ENCODE peak calls at places on chromosome 1, in six cellular contexts. One of them, this sample, is unnamed.

GRCh38 chr1:3642921-3643675 is 6.8 kb downstream of the WRAP73 start:
- DNase-seq in mesenchymal stem cell: no peak
- DNase-seq in trophoblast cell: no peak
- DNase-seq in H1: no peak
- DNase-seq in IMR-90: no peak
- DNase-seq in H9: no peak
- DNase-seq in this sample: no peak

GRCh38 chr1:55040953-55041494 is 1.7 kb downstream of the PCSK9 start:
- DNase-seq in H9: no peak
- DNase-seq in H1: no peak
- DNase-seq in IMR-90: no peak
- DNase-seq in mesenchymal stem cell: no peak
- DNase-seq in trophoblast cell: no peak
- DNase-seq in this sample: no peak

GRCh38 chr1:108200627-108201106 is 524 bp upstream of the SLC25A24 start:
- DNase-seq in trophoblast cell: peak; percentile 56
- DNase-seq in IMR-90: peak; percentile 79
- DNase-seq in H1: no peak
- DNase-seq in mesenchymal stem cell: peak; percentile 65
- DNase-seq in H9: no peak
- DNase-seq in this sample: no peak

GRCh38 chr1:179353546-179353945 is 12.2 kb upstream of the AXDND1 start:
- DNase-seq in H9: no peak
- DNase-seq in IMR-90: peak; percentile 80
- DNase-seq in trophoblast cell: peak; percentile 63
- DNase-seq in H1: no peak
- DNase-seq in mesenchymal stem cell: peak; percentile 85
- DNase-seq in this sample: no peak

GRCh38 chr1:41838266-41838665 is 80.5 kb downstream of the HIVEP3 start:
- DNase-seq in H9: no peak
- DNase-seq in H1: no peak
- DNase-seq in trophoblast cell: no peak
- DNase-seq in mesenchymal stem cell: no peak
- DNase-seq in IMR-90: no peak
- DNase-seq in this sample: no peak

GRCh38 chr1:150999051-150999674 is 7.5 kb downstream of the MINDY1 start:
- DNase-seq in mesenchymal stem cell: peak; percentile 93
- DNase-seq in H9: no peak
- DNase-seq in trophoblast cell: no peak
- DNase-seq in H1: no peak
- DNase-seq in IMR-90: peak; percentile 87
- DNase-seq in this sample: no peak

GRCh38 chr1:119132179-119132578 is 8.3 kb downstream of the WARS2 start:
- DNase-seq in trophoblast cell: no peak
- DNase-seq in IMR-90: no peak
- DNase-seq in H9: no peak
- DNase-seq in H1: no peak
- DNase-seq in mesenchymal stem cell: no peak
- DNase-seq in this sample: no peak

GRCh38 chr1:222629921-222630535 is 12.1 kb downstream of the MIA3 start:
- DNase-seq in IMR-90: peak; percentile 52
- DNase-seq in mesenchymal stem cell: no peak
- DNase-seq in H9: no peak
- DNase-seq in H1: no peak
- DNase-seq in trophoblast cell: peak; percentile 67
- DNase-seq in this sample: no peak

GRCh38 chr1:109906160-109906838 is 4.3 kb upstream of the CSF1 start:
- DNase-seq in IMR-90: no peak
- DNase-seq in H9: no peak
- DNase-seq in trophoblast cell: peak; percentile 17
- DNase-seq in mesenchymal stem cell: no peak
- DNase-seq in H1: no peak
- DNase-seq in this sample: no peak

GRCh38 chr1:25182629-25183028 is 49.7 kb downstream of the SYF2 start:
- DNase-seq in H9: no peak
- DNase-seq in mesenchymal stem cell: peak; percentile 75
- DNase-seq in IMR-90: peak; percentile 79
- DNase-seq in trophoblast cell: peak; percentile 93
- DNase-seq in H1: no peak
- DNase-seq in this sample: no peak

GRCh38 chr1:221564891-221565290 is 177.0 kb downstream of the DUSP10 start:
- DNase-seq in H9: no peak
- DNase-seq in H1: no peak
- DNase-seq in IMR-90: no peak
- DNase-seq in mesenchymal stem cell: no peak
- DNase-seq in trophoblast cell: no peak
- DNase-seq in this sample: no peak

GRCh38 chr1:228304766-228305395 is 97.0 kb downstream of the OBSCN start:
- DNase-seq in trophoblast cell: no peak
- DNase-seq in H9: peak; percentile 15
- DNase-seq in H1: no peak
- DNase-seq in mesenchymal stem cell: no peak
- DNase-seq in IMR-90: no peak
- DNase-seq in this sample: no peak

GRCh38 chr1:9868244-9868590 is 41.9 kb downstream of the CTNNBIP1 start:
- DNase-seq in H9: no peak
- DNase-seq in H1: no peak
- DNase-seq in mesenchymal stem cell: no peak
- DNase-seq in IMR-90: no peak
- DNase-seq in trophoblast cell: no peak
- DNase-seq in this sample: no peak

GRCh38 chr1:9867408-9868243 is 42.4 kb downstream of the CTNNBIP1 start:
- DNase-seq in IMR-90: peak; percentile 57
- DNase-seq in mesenchymal stem cell: peak; percentile 65
- DNase-seq in trophoblast cell: peak; percentile 82
- DNase-seq in H9: peak; percentile 82
- DNase-seq in H1: peak; percentile 56
- DNase-seq in this sample: peak; percentile 80

GRCh38 chr1:9869831-9870251 is 40.2 kb downstream of the CTNNBIP1 start:
- DNase-seq in H1: no peak
- DNase-seq in mesenchymal stem cell: no peak
- DNase-seq in H9: no peak
- DNase-seq in trophoblast cell: no peak
- DNase-seq in IMR-90: no peak
- DNase-seq in this sample: no peak

GRCh38 chr1:9865745-9866144 is 42.0 kb upstream of the CLSTN1 start:
- DNase-seq in trophoblast cell: no peak
- DNase-seq in H1: no peak
- DNase-seq in H9: no peak
- DNase-seq in mesenchymal stem cell: no peak
- DNase-seq in IMR-90: no peak
- DNase-seq in this sample: no peak

DNA sequence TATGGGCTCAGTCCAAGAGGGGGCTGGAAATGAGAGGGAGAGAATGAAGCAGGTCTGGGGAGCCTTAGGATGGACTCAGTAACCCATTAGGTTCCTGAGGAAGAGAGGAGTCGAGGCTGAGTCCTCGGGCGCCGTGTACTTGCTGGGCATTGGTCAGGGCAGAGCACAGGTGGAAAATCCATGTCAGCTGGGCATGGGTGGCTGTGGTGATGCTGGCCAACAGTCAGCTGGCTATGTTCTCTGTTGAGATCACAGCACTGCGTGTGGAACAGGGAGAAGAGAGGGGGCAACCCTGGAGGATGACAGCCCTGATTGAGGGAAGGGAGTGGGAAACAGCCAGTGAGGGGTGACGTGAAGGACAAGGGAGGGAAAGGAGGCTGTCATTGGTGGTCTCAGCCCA is 43.1 kb upstream of the CLSTN1 start:
- DNase-seq in H1: no peak
- DNase-seq in IMR-90: no peak
- DNase-seq in trophoblast cell: no peak
- DNase-seq in H9: no peak
- DNase-seq in mesenchymal stem cell: no peak
- DNase-seq in this sample: no peak
- H3K14ac ChIP-seq in H1: no peak overlapping the region
- H3K14ac ChIP-seq in IMR-90: no peak overlapping the region
- H3K14ac ChIP-seq in trophoblast cell: no peak overlapping the region
- H3K14ac ChIP-seq in H9: no peak overlapping the region
- H3K14ac ChIP-seq in mesenchymal stem cell: peak overlapping the region; percentile 58
- H3K14ac ChIP-seq in this sample: no peak overlapping the region

GRCh38 chr1:87983841-87984240 is 655.2 kb downstream of the LMO4 start:
- DNase-seq in mesenchymal stem cell: no peak
- DNase-seq in H9: no peak
- DNase-seq in IMR-90: no peak
- DNase-seq in trophoblast cell: peak; percentile 90
- DNase-seq in H1: no peak
- DNase-seq in this sample: no peak

GRCh38 chr1:87980494-87980893 is 651.8 kb downstream of the LMO4 start:
- DNase-seq in trophoblast cell: no peak
- DNase-seq in IMR-90: no peak
- DNase-seq in H9: no peak
- DNase-seq in mesenchymal stem cell: no peak
- DNase-seq in H1: no peak
- DNase-seq in this sample: no peak

GRCh38 chr1:87981386-87981785 is 652.7 kb downstream of the LMO4 start:
- DNase-seq in IMR-90: no peak
- DNase-seq in H1: no peak
- DNase-seq in H9: no peak
- DNase-seq in mesenchymal stem cell: no peak
- DNase-seq in trophoblast cell: no peak
- DNase-seq in this sample: no peak

GRCh38 chr1:87979079-87979478 is 650.4 kb downstream of the LMO4 start:
- DNase-seq in IMR-90: no peak
- DNase-seq in mesenchymal stem cell: no peak
- DNase-seq in trophoblast cell: no peak
- DNase-seq in H1: no peak
- DNase-seq in H9: no peak
- DNase-seq in this sample: no peak

DNA sequence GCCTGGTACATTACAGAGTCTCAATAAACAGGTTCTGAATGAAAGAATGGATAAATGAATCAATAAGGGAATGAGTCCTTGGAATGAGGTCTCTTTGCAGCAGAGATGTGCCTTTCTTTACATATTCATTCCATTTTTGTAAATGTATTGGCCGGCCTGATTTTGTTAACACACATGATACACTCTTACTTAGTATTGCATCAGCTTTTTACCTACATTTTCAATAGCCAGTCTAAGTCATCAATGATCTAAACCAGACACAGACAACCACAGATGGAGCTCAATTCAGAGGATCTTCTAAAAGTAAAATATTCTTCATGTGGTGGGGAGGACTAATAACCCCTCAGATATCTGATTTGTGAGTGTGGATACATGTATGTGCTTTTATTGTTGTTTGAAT is 653.1 kb downstream of the LMO4 start:
- DNase-seq in IMR-90: no peak
- DNase-seq in trophoblast cell: no peak
- DNase-seq in H9: no peak
- DNase-seq in H1: no peak
- DNase-seq in mesenchymal stem cell: no peak
- DNase-seq in this sample: no peak
- H4K8ac ChIP-seq in IMR-90: no peak overlapping the region
- H4K8ac ChIP-seq in trophoblast cell: no peak overlapping the region
- H4K8ac ChIP-seq in H9: no peak overlapping the region
- H4K8ac ChIP-seq in H1: no peak overlapping the region
- H4K8ac ChIP-seq in mesenchymal stem cell: no peak overlapping the region
- H4K8ac ChIP-seq in this sample: no peak overlapping the region

DNA sequence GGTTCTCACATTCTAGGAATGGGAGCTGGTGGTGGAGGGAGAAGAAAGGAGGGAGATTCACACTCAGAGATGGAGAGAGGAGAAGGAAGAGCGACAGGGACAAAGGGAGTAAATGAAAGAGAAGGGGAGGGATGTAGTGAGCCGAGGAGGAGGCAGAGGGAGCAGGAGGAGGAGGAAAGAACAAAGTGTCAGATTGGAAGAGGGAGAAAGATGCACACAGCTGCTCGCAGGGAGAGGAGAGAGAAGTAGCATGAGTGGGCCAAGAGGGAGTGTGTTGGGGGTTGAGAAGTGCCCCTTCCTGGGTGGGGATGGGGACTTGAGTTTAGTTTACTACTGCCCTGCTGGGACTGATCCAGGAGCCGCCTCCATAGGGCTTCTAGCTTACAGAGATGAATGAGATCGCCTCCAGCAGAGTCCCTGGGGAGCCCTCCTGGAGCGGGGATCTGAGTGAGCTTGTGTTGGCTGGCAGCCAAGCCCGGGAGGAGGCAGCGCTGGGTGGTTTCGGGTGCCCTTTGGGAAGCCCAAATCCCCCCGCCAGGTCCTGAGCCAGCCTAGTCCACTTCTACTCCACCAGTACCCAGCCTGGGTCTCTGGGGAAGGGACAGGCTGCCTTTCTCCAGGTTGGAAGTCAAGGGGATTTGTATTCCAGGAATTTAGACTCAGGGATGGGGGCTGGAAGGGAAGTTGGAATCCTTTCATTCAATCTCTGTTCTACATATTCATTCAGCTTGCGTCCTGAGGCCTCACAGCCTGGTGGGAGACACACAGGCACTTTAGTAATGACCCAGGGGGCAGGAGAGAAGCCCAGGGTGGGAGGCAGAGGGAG is 20.9 kb downstream of the PTPRU start:
- DNase-seq in mesenchymal stem cell: peak; percentile 22
- DNase-seq in IMR-90: no peak
- DNase-seq in trophoblast cell: no peak
- DNase-seq in H1: no peak
- DNase-seq in H9: no peak
- DNase-seq in this sample: no peak
- H3K14ac ChIP-seq in mesenchymal stem cell: no peak overlapping the region
- H3K14ac ChIP-seq in IMR-90: peak overlapping the region; percentile 46
- H3K14ac ChIP-seq in trophoblast cell: peak overlapping the region; percentile 45
- H3K14ac ChIP-seq in H1: no peak overlapping the region
- H3K14ac ChIP-seq in H9: no peak overlapping the region
- H3K14ac ChIP-seq in this sample: no peak overlapping the region

GRCh38 chr1:52559875-52560274 is 7.0 kb upstream of the TUT4 start:
- DNase-seq in trophoblast cell: no peak
- DNase-seq in mesenchymal stem cell: no peak
- DNase-seq in H9: no peak
- DNase-seq in IMR-90: no peak
- DNase-seq in H1: no peak
- DNase-seq in this sample: no peak

GRCh38 chr1:52554756-52555155 is 1.9 kb upstream of the TUT4 start:
- DNase-seq in IMR-90: peak; percentile 31
- DNase-seq in H9: no peak
- DNase-seq in H1: no peak
- DNase-seq in trophoblast cell: no peak
- DNase-seq in mesenchymal stem cell: peak; percentile 30
- DNase-seq in this sample: peak; percentile 14

GRCh38 chr1:52556641-52557360 is 3.9 kb upstream of the TUT4 start:
- DNase-seq in H1: no peak
- DNase-seq in IMR-90: no peak
- DNase-seq in trophoblast cell: peak; percentile 69
- DNase-seq in mesenchymal stem cell: no peak
- DNase-seq in H9: no peak
- DNase-seq in this sample: no peak

GRCh38 chr1:52562766-52563165 is 9.9 kb upstream of the TUT4 start:
- DNase-seq in mesenchymal stem cell: no peak
- DNase-seq in H9: no peak
- DNase-seq in trophoblast cell: no peak
- DNase-seq in IMR-90: no peak
- DNase-seq in H1: no peak
- DNase-seq in this sample: no peak

DNA sequence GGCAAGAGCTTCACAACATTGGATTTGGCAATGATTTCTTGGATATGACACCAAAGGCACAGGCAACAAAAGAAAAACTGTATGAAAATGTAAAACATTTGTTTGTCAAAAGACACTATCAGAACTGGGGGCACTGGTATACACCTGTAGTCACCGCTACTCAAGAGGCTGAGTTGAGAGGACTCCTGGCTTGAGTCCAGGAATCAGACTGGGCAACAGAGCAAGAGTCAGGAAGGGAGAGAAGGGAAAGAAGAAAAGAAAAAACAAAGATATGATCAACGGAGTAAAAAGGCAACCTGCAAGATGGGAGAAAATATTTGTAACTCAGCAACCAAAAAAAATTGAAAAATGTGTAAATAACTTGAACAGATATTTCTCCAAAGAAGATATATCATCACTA is 6.0 kb upstream of the TUT4 start:
- DNase-seq in IMR-90: no peak
- DNase-seq in H9: no peak
- DNase-seq in H1: no peak
- DNase-seq in mesenchymal stem cell: no peak
- DNase-seq in trophoblast cell: no peak
- DNase-seq in this sample: no peak
- H4K8ac ChIP-seq in IMR-90: no peak overlapping the region
- H4K8ac ChIP-seq in H9: no peak overlapping the region
- H4K8ac ChIP-seq in H1: no peak overlapping the region
- H4K8ac ChIP-seq in mesenchymal stem cell: no peak overlapping the region
- H4K8ac ChIP-seq in trophoblast cell: no peak overlapping the region
- H4K8ac ChIP-seq in this sample: no peak overlapping the region